ENCODE peak calls at places on chromosomes 3 and 15, in six cellular contexts. One of them, this sample, is unnamed.

GRCh38 chr15:67253517-67254237 is 784 bp downstream of the AAGAB start:
- ATAC-seq in GM12878: no peak
- ATAC-seq in K562: no peak
- ATAC-seq in A549: no peak
- ATAC-seq in upper lobe of left lung: no peak
- ATAC-seq in HepG2: peak
- ATAC-seq in this sample: no peak

GRCh38 chr3:46692566-46692983 is 904 bp downstream of the ALS2CL start:
- ATAC-seq in GM12878: no peak
- ATAC-seq in K562: no peak
- ATAC-seq in A549: peak
- ATAC-seq in upper lobe of left lung: peak
- ATAC-seq in HepG2: no peak
- ATAC-seq in this sample: no peak

GRCh38 chr3:15360786-15361493 is 28.6 kb upstream of the SH3BP5 start:
- ATAC-seq in GM12878: peak
- ATAC-seq in K562: no peak
- ATAC-seq in A549: no peak
- ATAC-seq in upper lobe of left lung: no peak
- ATAC-seq in HepG2: no peak
- ATAC-seq in this sample: no peak

GRCh38 chr3:183098538-183099025 is 714 bp downstream of the MCCC1 start:
- ATAC-seq in GM12878: peak
- ATAC-seq in K562: no peak
- ATAC-seq in A549: no peak
- ATAC-seq in upper lobe of left lung: no peak
- ATAC-seq in HepG2: no peak
- ATAC-seq in this sample: no peak

GRCh38 chr15:37764733-37765191 is 169.7 kb upstream of the TMCO5A start:
- ATAC-seq in GM12878: peak
- ATAC-seq in K562: peak
- ATAC-seq in A549: no peak
- ATAC-seq in upper lobe of left lung: no peak
- ATAC-seq in HepG2: peak
- ATAC-seq in this sample: no peak

GRCh38 chr3:153404157-153404556 is 242.1 kb downstream of the RAP2B start:
- ATAC-seq in GM12878: no peak
- ATAC-seq in K562: no peak
- ATAC-seq in A549: no peak
- ATAC-seq in upper lobe of left lung: no peak
- ATAC-seq in HepG2: no peak
- ATAC-seq in this sample: no peak

GRCh38 chr3:124248471-124249028 is 256.6 kb upstream of the ROPN1 start:
- ATAC-seq in GM12878: no peak
- ATAC-seq in K562: no peak
- ATAC-seq in A549: peak
- ATAC-seq in upper lobe of left lung: peak
- ATAC-seq in HepG2: no peak
- ATAC-seq in this sample: peak

GRCh38 chr15:25397110-25397509 is 41.7 kb downstream of the UBE3A start:
- ATAC-seq in GM12878: no peak
- ATAC-seq in K562: no peak
- ATAC-seq in A549: no peak
- ATAC-seq in upper lobe of left lung: no peak
- ATAC-seq in HepG2: no peak
- ATAC-seq in this sample: no peak

GRCh38 chr15:97504031-97504430 is 456.5 kb upstream of the ARRDC4 start:
- ATAC-seq in GM12878: no peak
- ATAC-seq in K562: no peak
- ATAC-seq in A549: no peak
- ATAC-seq in upper lobe of left lung: no peak
- ATAC-seq in HepG2: no peak
- ATAC-seq in this sample: no peak

GRCh38 chr15:77742127-77742526 is 109.4 kb upstream of the LINGO1 start:
- ATAC-seq in GM12878: no peak
- ATAC-seq in K562: no peak
- ATAC-seq in A549: no peak
- ATAC-seq in upper lobe of left lung: no peak
- ATAC-seq in HepG2: peak
- ATAC-seq in this sample: no peak

DNA sequence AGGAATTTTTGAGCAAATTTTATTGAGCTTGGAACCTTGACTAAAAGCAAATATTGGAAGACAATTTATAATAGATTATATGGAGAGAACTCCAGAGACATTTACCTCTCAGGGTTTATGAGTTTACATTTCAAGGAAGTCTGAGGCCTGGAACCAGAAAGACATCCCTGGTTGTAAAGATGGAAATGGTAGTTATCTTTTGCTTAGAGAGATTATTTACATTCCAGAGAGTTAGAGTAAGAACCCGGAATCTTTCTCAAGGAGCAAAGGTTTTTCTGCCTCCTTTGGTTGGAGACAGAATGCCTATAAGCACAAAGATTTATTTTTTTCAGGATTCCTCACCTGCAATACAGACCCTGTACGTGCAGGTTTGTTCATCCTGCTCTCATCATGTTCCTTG is 458.1 kb downstream of the TBL1XR1 start:
- ATAC-seq in GM12878: no peak
- ATAC-seq in K562: no peak
- ATAC-seq in A549: no peak
- ATAC-seq in upper lobe of left lung: no peak
- ATAC-seq in HepG2: no peak
- ATAC-seq in this sample: no peak
- TF ChIP-seq EP300 in GM12878: no peak
- TF ChIP-seq EP300 in K562: no peak
- TF ChIP-seq EP300 in A549: no peak
- TF ChIP-seq EP300 in upper lobe of left lung: no peak
- TF ChIP-seq EP300 in HepG2: no peak
- TF ChIP-seq EP300 in this sample: no peak

DNA sequence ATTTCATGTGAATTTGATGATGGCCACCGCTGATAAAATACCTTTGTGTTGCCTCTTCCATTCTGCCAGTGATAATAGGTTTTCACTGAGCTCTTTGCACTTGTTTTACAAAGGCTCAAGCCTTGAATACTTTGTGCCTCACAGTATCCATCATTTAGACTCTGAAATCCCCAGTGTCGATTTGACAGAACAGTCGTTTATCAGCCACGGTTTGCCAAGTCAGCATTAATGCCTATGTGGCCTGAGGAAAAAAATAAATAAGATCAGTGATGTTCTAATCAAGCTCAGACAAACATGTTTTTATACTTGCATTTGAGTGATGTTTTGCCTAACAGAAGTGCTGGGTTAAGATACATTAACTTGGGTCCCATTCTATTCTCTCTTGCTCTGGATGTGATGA is 399.1 kb downstream of the RBMS3 start:
- ATAC-seq in GM12878: no peak
- ATAC-seq in K562: no peak
- ATAC-seq in A549: no peak
- ATAC-seq in upper lobe of left lung: no peak
- ATAC-seq in HepG2: no peak
- ATAC-seq in this sample: no peak
- TF ChIP-seq EP300 in GM12878: no peak
- TF ChIP-seq EP300 in K562: no peak
- TF ChIP-seq EP300 in A549: no peak
- TF ChIP-seq EP300 in upper lobe of left lung: no peak
- TF ChIP-seq EP300 in HepG2: no peak
- TF ChIP-seq EP300 in this sample: no peak

GRCh38 chr3:16846373-16847078 is 38.2 kb upstream of the PLCL2 start:
- ATAC-seq in GM12878: no peak
- ATAC-seq in K562: no peak
- ATAC-seq in A549: no peak
- ATAC-seq in upper lobe of left lung: no peak
- ATAC-seq in HepG2: no peak
- ATAC-seq in this sample: no peak
- TF ChIP-seq EP300 in GM12878: no peak
- TF ChIP-seq EP300 in K562: no peak
- TF ChIP-seq EP300 in A549: no peak
- TF ChIP-seq EP300 in upper lobe of left lung: no peak
- TF ChIP-seq EP300 in HepG2: no peak
- TF ChIP-seq EP300 in this sample: no peak

DNA sequence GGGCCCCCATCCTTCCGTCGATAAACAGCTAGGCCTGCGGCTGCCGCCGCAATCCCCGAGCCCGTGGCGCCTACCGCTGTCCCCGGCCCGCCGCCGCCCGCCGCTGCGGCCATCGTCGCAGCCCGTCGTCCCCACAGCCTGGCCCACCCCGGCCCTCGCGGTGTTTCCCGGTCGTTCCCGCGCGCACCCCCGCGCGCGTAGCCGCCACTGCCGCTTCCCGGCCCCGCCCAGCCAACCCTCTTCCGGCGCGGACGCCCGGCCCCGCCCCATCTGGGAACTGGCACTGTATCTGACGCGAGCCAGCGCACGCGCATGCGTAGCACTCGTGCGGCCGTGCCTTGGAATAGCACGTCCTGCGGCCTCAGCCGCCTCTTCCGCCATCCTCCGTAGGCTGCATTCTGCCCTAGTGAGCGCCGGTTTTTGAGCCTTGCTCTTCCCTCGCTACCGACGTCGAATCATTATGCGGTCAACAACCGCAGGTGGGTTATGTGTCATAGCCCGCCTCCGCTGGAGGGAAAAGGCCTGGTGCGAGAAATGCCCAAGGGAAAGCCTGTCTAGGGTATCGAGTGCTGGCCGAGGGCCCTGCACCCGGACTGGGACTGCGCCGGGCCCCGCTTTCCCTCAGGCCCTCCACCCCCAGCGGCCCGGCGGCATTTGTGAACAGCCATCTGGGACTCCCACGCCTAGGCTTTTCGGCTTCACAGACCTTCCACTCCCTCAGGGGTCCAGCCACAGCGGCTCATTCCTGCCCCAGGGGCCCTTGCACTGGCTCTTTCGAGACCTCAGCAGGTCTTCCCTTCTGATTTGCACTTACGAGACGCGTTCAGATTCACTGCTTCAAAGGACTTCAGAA is at the start of gene SMARCC1:
- ATAC-seq in GM12878: peak
- ATAC-seq in K562: peak
- ATAC-seq in A549: peak
- ATAC-seq in upper lobe of left lung: peak
- ATAC-seq in HepG2: peak
- ATAC-seq in this sample: peak
- TF ChIP-seq EP300 in GM12878: peak
- TF ChIP-seq EP300 in K562: peak
- TF ChIP-seq EP300 in A549: no peak
- TF ChIP-seq EP300 in upper lobe of left lung: no peak
- TF ChIP-seq EP300 in HepG2: no peak
- TF ChIP-seq EP300 in this sample: no peak

DNA sequence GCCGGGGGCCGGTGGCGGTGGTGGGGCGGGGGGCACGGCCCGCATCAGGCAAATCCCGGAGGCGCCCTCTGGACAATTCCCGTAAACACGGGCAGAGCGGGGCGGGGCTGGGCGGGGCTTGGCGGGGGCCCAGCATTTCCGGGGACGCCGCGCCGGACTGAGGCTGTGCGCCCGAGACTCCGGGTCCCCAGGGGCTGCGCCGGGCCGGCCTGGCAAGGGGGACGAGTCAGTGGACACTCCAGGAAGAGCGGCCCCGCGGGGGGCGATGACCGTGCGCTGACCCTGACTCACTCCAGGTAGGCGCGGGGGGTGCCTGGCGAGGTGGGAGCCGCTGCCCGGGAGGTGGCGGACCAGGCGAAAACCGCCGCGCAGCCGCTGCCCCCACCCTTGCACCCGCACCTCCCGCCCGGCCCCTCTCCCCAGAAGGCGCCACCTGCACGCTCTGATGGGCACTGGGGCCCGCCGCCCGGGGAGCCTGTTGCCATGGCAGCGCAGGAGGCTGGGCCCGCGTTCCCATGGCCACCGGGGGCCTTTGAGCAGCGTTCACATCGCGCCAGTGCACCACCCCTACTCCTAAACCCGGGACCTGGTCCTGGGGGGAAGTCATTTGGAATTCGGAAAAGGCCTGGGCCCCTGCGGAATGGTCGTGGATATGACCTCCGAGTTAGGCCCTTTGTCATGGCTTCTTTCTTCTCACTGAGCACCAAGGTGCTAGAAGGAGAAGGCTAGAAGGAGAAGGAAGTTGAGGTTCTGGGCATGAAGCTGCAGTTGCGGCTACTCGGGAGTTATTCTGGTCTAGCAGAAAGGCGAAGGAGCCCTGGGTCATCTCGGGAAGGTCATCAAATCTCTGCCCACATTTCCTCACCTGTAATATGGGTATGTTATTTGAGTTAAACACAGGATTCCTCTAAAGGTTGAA is 16.1 kb upstream of the SEMA4B start:
- ATAC-seq in GM12878: peak
- ATAC-seq in K562: peak
- ATAC-seq in A549: peak
- ATAC-seq in upper lobe of left lung: peak
- ATAC-seq in HepG2: peak
- ATAC-seq in this sample: peak
- TF ChIP-seq EP300 in GM12878: no peak
- TF ChIP-seq EP300 in K562: no peak
- TF ChIP-seq EP300 in A549: no peak
- TF ChIP-seq EP300 in upper lobe of left lung: no peak
- TF ChIP-seq EP300 in HepG2: no peak
- TF ChIP-seq EP300 in this sample: no peak

GRCh38 chr3:79670178-79670577 is 97.6 kb downstream of the ROBO1 start:
- ATAC-seq in GM12878: no peak
- ATAC-seq in K562: no peak
- ATAC-seq in A549: no peak
- ATAC-seq in upper lobe of left lung: no peak
- ATAC-seq in HepG2: no peak
- ATAC-seq in this sample: no peak

GRCh38 chr3:79661866-79662265 is 105.9 kb downstream of the ROBO1 start:
- ATAC-seq in GM12878: no peak
- ATAC-seq in K562: no peak
- ATAC-seq in A549: no peak
- ATAC-seq in upper lobe of left lung: no peak
- ATAC-seq in HepG2: no peak
- ATAC-seq in this sample: no peak

DNA sequence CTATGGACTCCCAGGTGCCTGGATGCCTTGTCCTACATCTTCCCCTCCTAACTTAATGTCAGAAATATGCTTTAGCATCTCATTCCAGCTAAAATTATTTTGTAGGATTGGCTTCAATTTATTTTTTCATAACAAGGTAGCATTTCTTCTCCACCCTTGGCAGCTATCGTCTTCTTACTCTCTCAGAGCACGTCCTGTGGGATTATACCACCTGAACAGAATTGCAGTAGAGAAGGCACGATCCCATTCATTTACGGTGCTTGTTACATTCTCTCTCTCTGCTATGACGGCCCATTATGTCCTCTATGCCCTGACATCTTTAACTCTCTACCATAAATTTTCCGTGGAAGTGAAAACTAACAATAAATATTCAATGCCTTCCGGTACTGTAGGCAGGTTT is 103.4 kb downstream of the ROBO1 start:
- ATAC-seq in GM12878: no peak
- ATAC-seq in K562: no peak
- ATAC-seq in A549: no peak
- ATAC-seq in upper lobe of left lung: no peak
- ATAC-seq in HepG2: no peak
- ATAC-seq in this sample: no peak
- TF ChIP-seq EP300 in GM12878: no peak
- TF ChIP-seq EP300 in K562: no peak
- TF ChIP-seq EP300 in A549: no peak
- TF ChIP-seq EP300 in upper lobe of left lung: no peak
- TF ChIP-seq EP300 in HepG2: no peak
- TF ChIP-seq EP300 in this sample: no peak